ENCODE peak calls at places on chromosomes 2 and 18, in seven cellular contexts. L is D721Med, C is bronchial epithelial cell, P is mucosa of gallbladder, I is H9, T is NCI-H2171 treated with DMSO at 0.1 percent for 48 hours, M is islet precursor cell. O is an unnamed sample.

GRCh38 chr2:168201211-168201610 is 46.2 kb downstream of the STK39 start:
- DNase-seq in T (no peak), L (no peak), P (no peak), C (no peak), I (no peak), M (no peak), O (no peak)

GRCh38 chr2:219455635-219456034 is 21.0 kb downstream of the SPEG start:
- DNase-seq in P (no peak), L (no peak), M (no peak), C (no peak), T (no peak), I (no peak), O (no peak)

GRCh38 chr2:146388757-146389156 is 1456.1 kb upstream of the ACVR2A start:
- DNase-seq in L (no peak), C (no peak), M (no peak), I (no peak), P (no peak), T (no peak), O (no peak)

GRCh38 chr2:64644240-64645013 is 9.3 kb downstream of the SERTAD2 start:
- DNase-seq in I (peak; percentile 92), C (peak; percentile 68), T (peak; percentile 86), L (no peak), M (peak; percentile 93), P (peak; percentile 60), O (peak; percentile 94)

GRCh38 chr18:13446581-13447470 is 228.3 kb downstream of the LDLRAD4 start:
- DNase-seq in C (no peak), M (no peak), L (no peak), P (no peak), T (peak; percentile 72), I (peak; percentile 48), O (peak; percentile 66)

GRCh38 chr18:55266981-55267380 is 307.7 kb upstream of the CCDC68 start:
- DNase-seq in L (no peak), T (no peak), P (no peak), I (no peak), M (no peak), C (no peak), O (no peak)

GRCh38 chr18:55013685-55014084 is 54.4 kb upstream of the CCDC68 start:
- DNase-seq in M (no peak), T (no peak), C (peak; percentile 27), L (no peak), P (no peak), I (no peak), O (no peak)

GRCh38 chr2:29769847-29770246 is 151.5 kb downstream of the ALK start:
- DNase-seq in P (no peak), M (no peak), C (no peak), L (no peak), T (no peak), I (no peak), O (no peak)

GRCh38 chr2:8086342-8086741 is 595.5 kb upstream of the ID2 start:
- DNase-seq in I (no peak), L (no peak), P (no peak), M (no peak), C (peak; percentile 65), T (no peak), O (no peak)

GRCh38 chr2:145015561-145015960 is 495.6 kb upstream of the ZEB2 start:
- DNase-seq in C (no peak), T (no peak), P (no peak), L (no peak), I (no peak), M (no peak), O (no peak)

GRCh38 chr18:3538456-3538855 is 88.5 kb downstream of the TGIF1 start:
- DNase-seq in P (no peak), M (no peak), C (no peak), T (no peak), I (no peak), L (no peak), O (no peak)

GRCh38 chr2:124995185-124995912 is 970.3 kb downstream of the CNTNAP5 start:
- DNase-seq in T (no peak), C (no peak), M (no peak), I (peak; percentile 61), L (no peak), P (no peak), O (no peak)

GRCh38 chr2:217951091-217951490 is 51.7 kb downstream of the TNS1 start:
- DNase-seq in M (no peak), P (no peak), L (no peak), T (no peak), I (no peak), C (peak; percentile 39), O (no peak)

GRCh38 chr2:225737556-225737955 is 338.0 kb downstream of the NYAP2 start:
- DNase-seq in C (peak; percentile 85), T (no peak), P (no peak), M (no peak), I (no peak), L (no peak), O (no peak)

O was measured in endodermal cell.